ENCODE peak calls at places on chromosomes 6 and 20, in seven cellular contexts. E is HTR-8/SVneo; R is Peyer's patch; V is activated T-cell treated with anti-CD3 and anti-CD28 coated beads for 24 hours; B is stimulated activated naive B cell treated with anti-CD40 and anti-IgM and Interleukin-4, amounts not matched to agents 10 μg/mL and 1 μg/mL and 100 μg/mL, for 72 hours; L is stimulated activated CD4-positive, alpha-beta T cell treated with anti-CD3 and anti-CD28 coated beads, Interleukin-12 subunit alpha, Interleukin-12 subunit beta, amount 100 ng/mL, for 4 hours; S is G401. Z is an unnamed sample.

GRCh38 chr6:168942646-168943045 is 311.0 kb downstream of the THBS2 start:
- DNase-seq in E (no peak), V (no peak), S (no peak), R (no peak), B (no peak), L (no peak), Z (no peak)

GRCh38 chr6:38599261-38599660 is 40.5 kb downstream of the BTBD9 start:
- DNase-seq in L (no peak), S (no peak), E (no peak), B (no peak), R (no peak), V (no peak), Z (no peak)

GRCh38 chr6:143964667-143965066 is 43.4 kb downstream of the PLAGL1 start:
- DNase-seq in E (no peak), S (no peak), R (no peak), V (no peak), B (no peak), L (no peak), Z (no peak)

GRCh38 chr20:36950432-36951197 is 893 bp downstream of the SAMHD1 start:
- DNase-seq in S (peak), L (peak), R (no peak), E (peak), B (no peak), V (no peak), Z (peak)

GRCh38 chr20:58922036-58922435 is 59.0 kb upstream of the NELFCD start:
- DNase-seq in L (no peak), R (no peak), S (no peak), V (no peak), E (no peak), B (no peak), Z (no peak)

GRCh38 chr6:75893776-75894152 is 144.7 kb downstream of the MYO6 start:
- DNase-seq in R (no peak), E (no peak), S (no peak), B (no peak), V (no peak), L (no peak), Z (no peak)

GRCh38 chr6:40438556-40438955 is 148.6 kb downstream of the LRFN2 start:
- DNase-seq in R (no peak), B (no peak), S (no peak), V (no peak), L (no peak), E (no peak), Z (no peak)

GRCh38 chr6:158894192-158894591 is 75.0 kb upstream of the EZR start:
- DNase-seq in E (peak), V (no peak), R (no peak), S (no peak), B (no peak), L (no peak), Z (peak)

GRCh38 chr6:31792741-31793140 is 2.8 kb downstream of the VARS1 start:
- DNase-seq in R (no peak), E (no peak), B (no peak), L (no peak), S (no peak), V (no peak), Z (peak)

GRCh38 chr20:44642203-44643153 is 9.0 kb downstream of the ADA start:
- DNase-seq in S (peak), L (no peak), E (peak), R (peak), V (no peak), B (no peak), Z (peak)

GRCh38 chr6:117504478-117505144 is 22.1 kb downstream of the DCBLD1 start:
- DNase-seq in R (peak), L (no peak), B (no peak), E (no peak), V (no peak), S (no peak), Z (no peak)

GRCh38 chr20:37535443-37536132 is 7.9 kb upstream of the BLCAP start:
- DNase-seq in V (no peak), L (no peak), R (peak), B (no peak), S (no peak), E (no peak), Z (no peak)

GRCh38 chr20:58078741-58079522 is 149.5 kb downstream of the ANKRD60 start:
- DNase-seq in R (peak), E (peak), V (no peak), B (no peak), L (no peak), S (no peak), Z (no peak)